ENCODE peak calls at places on chromosomes 13 and 19, in eight cellular contexts. W is SK-N-SH; C is heart left ventricle; Q is CD4-positive, alpha-beta memory T cell; P is heart right ventricle; H is HCT116; Z is breast epithelium; X is psoas muscle. T is an unnamed sample.

GRCh38 chr19:48988860-48989259 is 4.2 kb downstream of the GYS1 start:
- DNase-seq in W (no peak), Q (no peak), X (no peak), C (no peak), H (no peak), P (no peak), Z (no peak), T (no peak)

GRCh38 chr13:95607363-95607762 is 37.1 kb downstream of the DZIP1 start:
- DNase-seq in P (no peak), C (no peak), W (no peak), Q (no peak), X (no peak), Z (no peak), H (no peak), T (no peak)

GRCh38 chr13:98598043-98598442 is 21.1 kb upstream of the STK24 start:
- DNase-seq in H (no peak), X (no peak), W (no peak), C (no peak), Q (no peak), P (no peak), Z (no peak), T (no peak)

GRCh38 chr13:106815545-106815944 is 247.6 kb upstream of the ARGLU1 start:
- DNase-seq in P (no peak), Z (no peak), X (no peak), Q (no peak), W (no peak), H (no peak), C (no peak), T (no peak)

GRCh38 chr13:112770504-112770903 is 80.7 kb downstream of the ATP11A start:
- DNase-seq in H (no peak), P (no peak), Q (no peak), W (no peak), X (peak; percentile 14), C (no peak), Z (no peak), T (no peak)

GRCh38 chr19:11479470-11480080 is 1.3 kb downstream of the ELAVL3 start:
- DNase-seq in H (no peak), C (no peak), P (no peak), W (peak; percentile 98), Z (no peak), Q (peak; percentile 16), X (no peak), T (no peak)

GRCh38 chr13:98416408-98416807 is 160.5 kb downstream of the STK24 start:
- DNase-seq in C (no peak), W (no peak), X (no peak), P (no peak), Q (no peak), Z (peak; percentile 90), H (no peak), T (no peak)

GRCh38 chr19:16678498-16678897 is 17.6 kb downstream of the TMEM38A start:
- DNase-seq in Q (no peak), H (no peak), P (no peak), C (no peak), Z (no peak), X (no peak), W (no peak), T (no peak)

GRCh38 chr13:23806874-23807522 is 82.2 kb downstream of the MIPEP start:
- DNase-seq in C (no peak), X (no peak), Z (no peak), Q (no peak), H (no peak), W (no peak), P (no peak), T (no peak)
- H3K4me1 ChIP-seq in C (no peaks in the 10 kb centered on the region), X (no peaks in the 10 kb centered on the region), Z (no peaks in the 10 kb centered on the region), Q (no peaks in the 10 kb centered on the region), H (no peaks in the 10 kb centered on the region), W (peaks cover 2% of the 10 kb centered on the region), P (no peaks in the 10 kb centered on the region), T (no peaks in the 10 kb centered on the region)

GRCh38 chr19:13031917-13032623 is 36.8 kb downstream of the NFIX start:
- DNase-seq in C (peak; percentile 67), H (no peak), Q (no peak), W (no peak), Z (no peak), P (no peak), X (peak; percentile 60), T (no peak)

GRCh38 chr19:13033244-13033643 is 38.0 kb downstream of the NFIX start:
- DNase-seq in P (no peak), Z (no peak), H (no peak), Q (no peak), C (no peak), X (no peak), W (no peak), T (no peak)

GRCh38 chr19:13034636-13035035 is 39.4 kb downstream of the NFIX start:
- DNase-seq in P (no peak), W (no peak), X (no peak), Z (no peak), Q (no peak), H (no peak), C (no peak), T (no peak)

GRCh38 chr19:13033819-13034611 is 38.7 kb downstream of the NFIX start:
- DNase-seq in Z (peak; percentile 77), Q (no peak), W (peak; percentile 77), C (peak; percentile 91), H (peak; percentile 39), X (peak; percentile 85), P (peak; percentile 85), T (no peak)

DNA sequence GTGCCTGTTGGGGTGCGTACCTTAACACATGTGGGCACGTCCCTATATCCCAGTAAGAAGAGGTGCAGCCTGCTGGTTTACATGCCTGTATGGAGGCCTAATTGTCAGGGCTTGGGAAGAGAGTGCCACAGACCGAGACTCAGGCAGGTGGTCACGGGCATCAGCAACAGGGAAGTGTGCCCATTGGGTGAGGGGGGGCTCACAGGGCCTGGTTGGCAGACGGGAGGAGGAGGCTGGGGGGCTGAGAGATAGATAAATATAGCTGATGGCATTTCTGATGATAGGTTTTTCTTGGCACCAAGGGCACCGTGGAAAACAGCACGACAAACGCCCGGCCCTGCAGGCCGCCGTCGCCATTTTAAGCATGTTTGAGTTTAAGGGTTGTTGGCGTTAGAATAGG is 37.6 kb downstream of the NFIX start:
- DNase-seq in Z (no peak), C (no peak), X (no peak), H (no peak), Q (no peak), P (no peak), W (no peak), T (no peak)
- H3K4me1 ChIP-seq in Z (peaks cover 13% of the 10 kb centered on the region), C (peaks cover 98% of the 10 kb centered on the region), X (peaks cover 96% of the 10 kb centered on the region), H (peaks cover 69% of the 10 kb centered on the region), Q (no peaks in the 10 kb centered on the region), P (peaks cover 89% of the 10 kb centered on the region), W (peaks cover 37% of the 10 kb centered on the region), T (peaks cover 1% of the 10 kb centered on the region)

DNA sequence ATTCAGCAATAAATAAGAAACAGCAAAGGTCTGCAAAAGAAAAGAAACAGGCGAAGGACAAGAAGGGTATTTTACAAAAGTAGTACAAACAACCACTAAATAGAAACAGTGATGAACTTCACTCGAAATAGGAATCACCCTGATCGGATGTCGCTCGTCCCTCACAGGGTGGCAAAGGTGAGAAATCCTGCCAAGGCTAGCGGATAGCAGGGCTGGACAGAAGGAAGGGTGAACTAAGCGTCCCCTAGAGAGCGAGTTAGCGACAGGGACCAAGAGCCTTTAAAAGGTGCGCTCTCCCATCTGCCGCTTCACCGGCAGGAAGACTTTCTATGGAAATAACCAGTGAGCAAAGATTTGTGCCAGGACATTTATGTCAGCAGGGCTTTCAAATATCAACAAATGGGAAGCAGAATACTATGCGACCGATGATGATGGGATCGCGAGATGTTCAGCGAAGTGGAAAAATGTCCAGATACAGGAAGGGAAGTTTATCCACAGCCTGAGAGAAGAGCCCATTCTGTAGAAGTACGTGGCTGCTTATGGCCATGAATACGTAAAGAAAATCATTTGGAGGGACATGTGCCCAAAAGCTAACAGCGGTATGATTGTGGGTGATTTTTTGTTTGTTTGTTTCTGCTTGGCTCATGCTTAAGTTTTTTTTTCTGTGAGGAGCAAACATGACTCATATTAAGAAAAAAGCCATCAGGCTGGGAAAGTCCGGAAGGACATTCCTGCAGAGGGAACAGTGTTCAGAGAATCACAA is 18.9 kb downstream of the ELAVL1 start:
- DNase-seq in Q (no peak), P (no peak), X (no peak), Z (no peak), W (no peak), C (no peak), H (no peak), T (no peak)
- H3K4me1 ChIP-seq in Q (no peaks in the 10 kb centered on the region), P (peaks cover 54% of the 10 kb centered on the region), X (peaks cover 33% of the 10 kb centered on the region), Z (peaks cover 23% of the 10 kb centered on the region), W (no peaks in the 10 kb centered on the region), C (peaks cover 48% of the 10 kb centered on the region), H (peaks cover 7% of the 10 kb centered on the region), T (no peaks in the 10 kb centered on the region)

DNA sequence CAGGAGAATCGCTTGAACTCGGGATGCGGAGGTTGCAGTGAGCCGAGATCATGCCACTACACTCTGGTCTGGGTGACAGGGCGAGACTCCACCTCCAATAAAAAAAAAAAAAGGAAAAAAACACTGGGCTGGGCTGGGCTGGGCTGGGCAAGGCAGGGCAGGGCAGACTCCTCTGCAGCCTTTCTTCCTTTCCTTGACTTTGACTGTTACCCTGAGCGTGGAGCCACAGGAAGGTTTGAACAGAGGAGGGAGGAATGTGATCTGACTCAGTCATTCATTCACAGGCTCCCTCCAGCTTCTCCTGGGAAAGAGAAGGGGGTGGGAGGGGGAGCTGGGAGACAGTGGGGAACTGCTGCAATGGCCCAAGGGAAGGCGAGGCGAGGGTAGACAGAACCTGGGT is 2.7 kb upstream of the ACTN4 start:
- DNase-seq in C (no peak), P (no peak), W (no peak), H (no peak), Q (no peak), Z (no peak), X (no peak), T (no peak)
- H3K4me1 ChIP-seq in C (peaks cover 33% of the 10 kb centered on the region), P (peaks cover 10% of the 10 kb centered on the region), W (peaks cover 7% of the 10 kb centered on the region), H (peaks cover 37% of the 10 kb centered on the region), Q (peaks cover 22% of the 10 kb centered on the region), Z (no peaks in the 10 kb centered on the region), X (peaks cover 4% of the 10 kb centered on the region), T (no peaks in the 10 kb centered on the region)

GRCh38 chr13:51666839-51667238 is 82.6 kb downstream of the WDFY2 start:
- DNase-seq in H (no peak), Z (no peak), X (no peak), C (no peak), P (no peak), Q (no peak), W (no peak), T (no peak)
- H3K4me1 ChIP-seq in H (peaks cover 8% of the 10 kb centered on the region), Z (no peaks in the 10 kb centered on the region), X (no peaks in the 10 kb centered on the region), C (peaks cover 7% of the 10 kb centered on the region), P (no peaks in the 10 kb centered on the region), Q (no peaks in the 10 kb centered on the region), W (peaks cover 8% of the 10 kb centered on the region), T (peaks cover 2% of the 10 kb centered on the region)

T was measured in iPS DF 6.9.